ENCODE peak calls at places on chromosomes 2 and 18, in seven cellular contexts. I is iPS-NIHi11; E is PC-9; F is ELR; V is activated naive CD4-positive, alpha-beta T cell treated with Interleukin-2 at 50 U/mL for 16 hours; Y is Right ventricle myocardium superior; N is astrocyte. L is an unnamed sample.

GRCh38 chr2:10033251-10034006 is 9.9 kb upstream of the KLF11 start:
- DNase-seq in I (no peak), E (no peak), F (no peak), V (no peak), Y (peak; percentile 46), N (no peak), L (no peak)

GRCh38 chr2:71455741-71456569 is 2.6 kb downstream of the DYSF start:
- DNase-seq in I (peak; percentile 39), E (no peak), F (peak; percentile 36), V (no peak), Y (peak; percentile 64), N (peak; percentile 12), L (no peak)

GRCh38 chr18:62867521-62867920 is 152.2 kb downstream of the PHLPP1 start:
- DNase-seq in I (no peak), E (no peak), F (no peak), V (no peak), Y (no peak), N (peak; percentile 32), L (no peak)

GRCh38 chr2:106995560-106995959 is 109.6 kb upstream of the ST6GAL2 start:
- DNase-seq in I (no peak), E (no peak), F (no peak), V (no peak), Y (no peak), N (peak; percentile 47), L (no peak)

GRCh38 chr2:46164581-46165301 is 132.5 kb upstream of the EPAS1 start:
- DNase-seq in I (no peak), E (peak; percentile 93), F (peak; percentile 97), V (no peak), Y (peak; percentile 80), N (peak; percentile 96), L (no peak)

GRCh38 chr2:181178823-181179412 is 198.5 kb downstream of the UBE2E3 start:
- DNase-seq in I (peak; percentile 28), E (no peak), F (peak; percentile 43), V (peak; percentile 43), Y (no peak), N (no peak), L (peak; percentile 41)

GRCh38 chr2:18987592-18988073 is 370.8 kb downstream of the OSR1 start:
- DNase-seq in I (no peak), E (peak; percentile 68), F (peak; percentile 93), V (no peak), Y (peak; percentile 76), N (peak; percentile 91), L (peak; percentile 48)

GRCh38 chr18:35231052-35231451 is 9.8 kb upstream of the ZNF397 start:
- DNase-seq in I (peak; percentile 68), E (peak; percentile 55), F (peak; percentile 79), V (peak; percentile 77), Y (peak; percentile 82), N (peak; percentile 32), L (peak; percentile 89)

GRCh38 chr2:137836671-137837070 is 127.6 kb upstream of the HNMT start:
- DNase-seq in I (no peak), E (no peak), F (no peak), V (no peak), Y (no peak), N (no peak), L (no peak)

GRCh38 chr2:43426305-43427031 is 169.4 kb downstream of the THADA start:
- DNase-seq in I (no peak), E (peak; percentile 83), F (peak; percentile 99), V (peak; percentile 71), Y (peak; percentile 52), N (peak; percentile 99), L (peak; percentile 97)

GRCh38 chr2:149885946-149886345 is 298.4 kb upstream of the MMADHC start:
- DNase-seq in I (no peak), E (no peak), F (no peak), V (no peak), Y (no peak), N (no peak), L (no peak)

GRCh38 chr2:127577503-127577902 is 42.0 kb downstream of the MYO7B start:
- DNase-seq in I (no peak), E (no peak), F (no peak), V (no peak), Y (no peak), N (no peak), L (no peak)